ENCODE peak calls at places on chromosomes 2 and 18, in four cellular contexts. T is transverse colon, Q is A549, B is sigmoid colon. Z is an unnamed sample.

GRCh38 chr2:229492034-229492433 is 220.9 kb upstream of the PID1 start:
- DNase-seq in T (no peak), Q (no peak), B (no peak), Z (no peak)

GRCh38 chr2:168194784-168195522 is 52.4 kb downstream of the STK39 start:
- DNase-seq in T (no peak), Q (no peak), B (no peak), Z (no peak)

GRCh38 chr18:13181765-13182164 is 36.8 kb upstream of the LDLRAD4 start:
- DNase-seq in T (no peak), Q (no peak), B (no peak), Z (no peak)

GRCh38 chr18:72799106-72799505 is 68.7 kb downstream of the NETO1 start:
- DNase-seq in T (no peak), Q (no peak), B (no peak), Z (no peak)

GRCh38 chr2:19255481-19255880 is 102.9 kb downstream of the OSR1 start:
- DNase-seq in T (no peak), Q (no peak), B (no peak), Z (no peak)

GRCh38 chr2:176100547-176101140 is 1.0 kb downstream of the HOXD12 start:
- DNase-seq in T (no peak), Q (no peak), B (peak; percentile 58), Z (peak; percentile 52)

GRCh38 chr2:27306136-27306535 is 2.1 kb downstream of the UCN start:
- DNase-seq in T (no peak), Q (no peak), B (no peak), Z (no peak)

GRCh38 chr2:53562407-53562806 is 205.2 kb upstream of the CHAC2 start:
- DNase-seq in T (no peak), Q (no peak), B (no peak), Z (no peak)

GRCh38 chr2:172256886-172257285 is 154.2 kb upstream of the DLX2 start:
- DNase-seq in T (no peak), Q (no peak), B (no peak), Z (no peak)

GRCh38 chr2:158926478-158926948 is 41.9 kb upstream of the TANC1 start:
- DNase-seq in T (no peak), Q (no peak), B (no peak), Z (no peak)

GRCh38 chr2:237403024-237403882 is 10.7 kb downstream of the COL6A3 start:
- DNase-seq in T (no peak), Q (no peak), B (peak; percentile 87), Z (no peak)

GRCh38 chr18:71105078-71105819 is 816.4 kb downstream of the SOCS6 start:
- DNase-seq in T (no peak), Q (no peak), B (no peak), Z (no peak)

GRCh38 chr18:50986360-50987087 is 18.7 kb downstream of the ELAC1 start:
- DNase-seq in T (no peak), Q (no peak), B (no peak), Z (no peak)

GRCh38 chr2:47501374-47502200 is 98.6 kb downstream of the MSH2 start:
- DNase-seq in T (no peak), Q (no peak), B (no peak), Z (no peak)

GRCh38 chr2:7452110-7452851 is 535.1 kb downstream of the RNF144A start:
- DNase-seq in T (no peak), Q (no peak), B (no peak), Z (no peak)

GRCh38 chr18:22172594-22173049 is 3.2 kb downstream of the GATA6 start:
- DNase-seq in T (no peak), Q (no peak), B (no peak), Z (no peak)

GRCh38 chr2:102841107-102841840 is 79.4 kb downstream of the TMEM182 start:
- DNase-seq in T (peak; percentile 34), Q (peak; percentile 23), B (peak; percentile 66), Z (no peak)

GRCh38 chr2:38723173-38723572 is 28.0 kb downstream of the SRSF7 start:
- DNase-seq in T (no peak), Q (no peak), B (no peak), Z (no peak)

GRCh38 chr18:76361219-76361618 is 133.8 kb downstream of the ZNF516 start:
- DNase-seq in T (no peak), Q (no peak), B (no peak), Z (no peak)

GRCh38 chr2:165144315-165144714 is 59.5 kb downstream of the SCN3A start:
- DNase-seq in T (no peak), Q (no peak), B (no peak), Z (no peak)

GRCh38 chr2:171410101-171410500 is 23.7 kb downstream of the METTL8 start:
- DNase-seq in T (no peak), Q (no peak), B (no peak), Z (no peak)

GRCh38 chr2:224099846-224100643 is 61.0 kb upstream of the SERPINE2 start:
- DNase-seq in T (no peak), Q (no peak), B (no peak), Z (no peak)

GRCh38 chr2:127381762-127382161 is 6.0 kb downstream of the MAP3K2 start:
- DNase-seq in T (no peak), Q (no peak), B (no peak), Z (no peak)

GRCh38 chr18:22674300-22674699 is 256.6 kb upstream of the CTAGE1 start:
- DNase-seq in T (no peak), Q (peak; percentile 36), B (no peak), Z (no peak)

GRCh38 chr2:134736167-134736885 is 17.5 kb upstream of the TMEM163 start:
- DNase-seq in T (no peak), Q (no peak), B (no peak), Z (no peak)

GRCh38 chr2:60629801-60630385 is 76.4 kb upstream of the BCL11A start:
- DNase-seq in T (no peak), Q (no peak), B (no peak), Z (no peak)

GRCh38 chr18:48589797-48590519 is 51.1 kb downstream of the CTIF start:
- DNase-seq in T (no peak), Q (no peak), B (peak; percentile 78), Z (no peak)

GRCh38 chr2:203740741-203741363 is 34.4 kb downstream of the CD28 start:
- DNase-seq in T (no peak), Q (no peak), B (no peak), Z (no peak)

GRCh38 chr2:109614715-109615636 is 812 bp downstream of the SOWAHC start:
- DNase-seq in T (peak; percentile 31), Q (no peak), B (peak; percentile 71), Z (peak; percentile 72)

GRCh38 chr2:47043142-47043890 is 111.8 kb downstream of the STPG4 start:
- DNase-seq in T (peak; percentile 39), Q (peak; percentile 96), B (peak; percentile 82), Z (no peak)

GRCh38 chr2:45849491-45850283 is 198.2 kb downstream of the PRKCE start:
- DNase-seq in T (no peak), Q (no peak), B (no peak), Z (no peak)

GRCh38 chr2:97714950-97715652 is 1.7 kb downstream of the ZAP70 start:
- DNase-seq in T (no peak), Q (no peak), B (peak; percentile 52), Z (peak; percentile 69)

GRCh38 chr18:63234432-63234831 is 85.1 kb downstream of the BCL2 start:
- DNase-seq in T (no peak), Q (no peak), B (no peak), Z (no peak)

GRCh38 chr18:76530846-76531245 is 35.8 kb upstream of the ZNF516 start:
- DNase-seq in T (no peak), Q (no peak), B (no peak), Z (no peak)

GRCh38 chr18:3036108-3036507 is 23.2 kb upstream of the LPIN2 start:
- DNase-seq in T (no peak), Q (no peak), B (no peak), Z (no peak)

GRCh38 chr18:3040881-3041280 is 27.9 kb upstream of the LPIN2 start:
- DNase-seq in T (no peak), Q (no peak), B (no peak), Z (no peak)

GRCh38 chr18:3035635-3036034 is 22.7 kb upstream of the LPIN2 start:
- DNase-seq in T (no peak), Q (no peak), B (no peak), Z (no peak)

GRCh38 chr18:3040183-3040582 is 27.2 kb upstream of the LPIN2 start:
- DNase-seq in T (no peak), Q (no peak), B (no peak), Z (no peak)

DNA sequence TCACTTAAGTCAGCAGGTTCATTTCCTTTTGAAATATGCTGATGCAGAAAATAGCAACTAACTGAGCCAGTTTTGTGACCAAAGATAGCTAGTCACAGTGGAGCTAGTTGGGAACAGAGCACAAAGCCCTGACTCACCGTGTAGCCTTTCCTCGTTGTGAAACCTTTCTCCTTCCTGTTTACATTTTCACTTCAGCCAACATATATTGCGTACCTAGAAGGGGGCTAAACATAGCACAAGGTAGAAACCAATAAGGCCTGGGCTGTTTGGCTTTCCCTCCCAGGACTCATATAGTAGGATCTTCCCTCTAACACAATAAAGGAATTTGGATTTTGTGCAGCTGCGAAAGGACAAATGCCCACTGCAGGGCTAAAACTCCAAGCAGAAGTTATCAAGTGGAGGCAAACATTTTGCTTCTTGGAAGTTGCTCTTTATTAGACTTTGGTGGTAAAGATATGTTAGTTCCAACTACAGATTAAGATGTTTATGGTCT is 24.5 kb upstream of the LPIN2 start:
- DNase-seq in T (peak; percentile 41), Q (peak; percentile 69), B (no peak), Z (no peak)
- TF ChIP-seq EP300 in T (no peak), Q (no peak), B (no peak), Z (no peak)

DNA sequence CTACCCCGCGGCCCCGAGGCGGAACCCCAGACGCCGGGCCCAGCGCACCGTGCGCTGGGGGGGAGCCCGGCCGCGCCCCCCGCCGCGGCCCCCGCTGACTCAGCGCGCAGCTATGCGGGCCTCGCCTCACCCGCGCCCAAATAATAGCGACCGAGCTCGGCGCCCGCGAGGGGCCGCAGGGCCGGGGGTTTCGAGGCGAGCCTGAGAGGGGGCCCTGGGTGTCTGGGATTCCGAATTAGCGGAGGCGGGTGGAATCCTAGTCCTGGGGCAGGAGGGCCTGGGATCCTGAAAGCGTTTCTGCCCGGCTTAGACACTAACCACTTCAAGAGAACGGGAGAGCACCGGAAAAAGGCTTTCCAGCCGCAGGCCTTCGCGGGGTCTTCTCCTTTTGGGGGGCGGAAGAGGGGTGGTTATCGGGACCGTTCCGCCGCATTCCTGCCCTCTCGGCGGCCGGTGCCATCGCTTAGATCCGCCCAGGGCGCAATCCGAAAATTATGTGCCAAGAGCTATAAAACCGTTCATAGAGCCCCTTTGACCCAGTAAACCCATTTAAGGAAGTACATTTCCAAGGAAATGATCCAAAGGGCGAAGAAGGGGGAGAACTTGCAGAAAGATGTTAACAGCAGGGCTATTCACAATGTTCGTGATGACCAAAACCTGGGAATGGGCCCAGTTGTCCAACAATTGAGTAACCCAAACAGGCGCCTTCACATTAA is 678 bp upstream of the ROCK2 start:
- DNase-seq in T (peak; percentile 79), Q (peak; percentile 52), B (peak; percentile 89), Z (no peak)
- TF ChIP-seq EP300 in T (peak; percentile 77), Q (no peak), B (peak; percentile 78), Z (no peak)

GRCh38 chr18:9137168-9138066 is 836 bp downstream of the ANKRD12 start:
- DNase-seq in T (peak; percentile 71), Q (peak; percentile 37), B (peak; percentile 81), Z (no peak)

GRCh38 chr18:9139400-9140039 is 2.9 kb downstream of the ANKRD12 start:
- DNase-seq in T (no peak), Q (no peak), B (no peak), Z (no peak)

GRCh38 chr18:9135081-9135911 is 1.3 kb upstream of the ANKRD12 start:
- DNase-seq in T (no peak), Q (no peak), B (no peak), Z (no peak)

GRCh38 chr18:9135912-9136314 is 668 bp upstream of the ANKRD12 start:
- DNase-seq in T (peak; percentile 67), Q (peak; percentile 6), B (no peak), Z (no peak)

GRCh38 chr18:9136315-9137141 is at the start of gene ANKRD12:
- DNase-seq in T (peak; percentile 99), Q (peak; percentile 83), B (peak; percentile 99), Z (peak; percentile 99)
- TF ChIP-seq EP300 in T (no peak), Q (no peak), B (peak; percentile 39), Z (no peak)

GRCh38 chr2:233486778-233487552 is 79.6 kb downstream of the USP40 start:
- DNase-seq in T (no peak), Q (peak; percentile 70), B (no peak), Z (no peak)
- TF ChIP-seq EP300 in T (no peak), Q (peak; percentile 100), B (no peak), Z (no peak)

Z was measured in suprapubic skin.